ENCODE peak calls at places on chromosomes 6 and 20, in four cellular contexts. I, K, N and F are unnamed samples.

GRCh38 chr6:110682460-110682853 is 132.8 kb downstream of the CDK19 start:
- DNase-seq in N (peak; percentile 79), K (peak; percentile 89), I (peak; percentile 86), F (peak; percentile 87)

GRCh38 chr6:149862901-149863595 is 1.1 kb downstream of the LRP11 start:
- DNase-seq in I (peak; percentile 76), N (peak; percentile 82), K (peak; percentile 63), F (peak; percentile 83)

GRCh38 chr6:18039481-18039880 is 52.0 kb upstream of the KIF13A start:
- DNase-seq in I (no peak), K (no peak), N (no peak), F (no peak)

GRCh38 chr6:112338310-112338709 is 8.8 kb upstream of the RFPL4B start:
- DNase-seq in K (no peak), N (peak; percentile 51), I (no peak), F (no peak)

GRCh38 chr6:158653577-158654354 is 3.9 kb downstream of the SYTL3 start:
- DNase-seq in K (peak; percentile 49), N (peak; percentile 70), I (peak; percentile 73), F (no peak)

GRCh38 chr6:2179950-2180349 is 65.5 kb downstream of the GMDS start:
- DNase-seq in I (peak; percentile 71), N (peak; percentile 62), K (peak; percentile 60), F (no peak)

GRCh38 chr6:121201108-121201507 is 133.2 kb downstream of the TBC1D32 start:
- DNase-seq in N (no peak), K (peak; percentile 12), I (peak; percentile 15), F (no peak)

GRCh38 chr20:47315339-47315662 is 41.2 kb downstream of the ZMYND8 start:
- DNase-seq in I (no peak), K (peak; percentile 70), N (peak; percentile 47), F (no peak)

GRCh38 chr20:33568378-33569289 is 78.7 kb downstream of the CBFA2T2 start:
- DNase-seq in N (no peak), I (no peak), K (peak; percentile 5), F (no peak)

GRCh38 chr20:49812463-49813304 is at the start of gene SLC9A8:
- DNase-seq in I (peak; percentile 89), K (peak; percentile 93), N (peak; percentile 81), F (no peak)

GRCh38 chr6:3813150-3813780 is 35.9 kb upstream of the FAM50B start:
- DNase-seq in K (peak; percentile 63), I (peak; percentile 44), N (peak; percentile 37), F (no peak)

GRCh38 chr6:129701721-129702455 is 8.1 kb downstream of the ARHGAP18 start:
- DNase-seq in K (peak; percentile 83), N (peak; percentile 91), I (peak; percentile 66), F (no peak)

GRCh38 chr6:136474241-136474640 is 76.0 kb downstream of the MAP7 start:
- DNase-seq in N (no peak), K (no peak), I (no peak), F (no peak)

GRCh38 chr6:100965069-100965468 is 83.9 kb upstream of the ASCC3 start:
- DNase-seq in N (no peak), I (no peak), K (no peak), F (no peak)

GRCh38 chr20:11395581-11395980 is 522.1 kb upstream of the BTBD3 start:
- DNase-seq in I (no peak), N (no peak), K (peak; percentile 59), F (no peak)

GRCh38 chr6:85403331-85404015 is 46.4 kb upstream of the NT5E start:
- DNase-seq in I (peak; percentile 92), K (peak; percentile 97), N (peak; percentile 91), F (no peak)

GRCh38 chr6:112282217-112282616 is 27.9 kb upstream of the LAMA4 start:
- DNase-seq in K (peak; percentile 84), N (peak; percentile 92), I (peak; percentile 79), F (no peak)

GRCh38 chr20:37914672-37915433 is 11.9 kb downstream of the VSTM2L start:
- DNase-seq in N (no peak), K (no peak), I (peak; percentile 16), F (no peak)

GRCh38 chr20:54195483-54196472 is 12.1 kb upstream of the PFDN4 start:
- DNase-seq in I (no peak), N (no peak), K (no peak), F (no peak)

GRCh38 chr6:75932067-75932466 is 140.4 kb downstream of the IMPG1 start:
- DNase-seq in K (peak; percentile 34), I (peak; percentile 44), N (no peak), F (no peak)

GRCh38 chr20:37729909-37730308 is 36.1 kb downstream of the CTNNBL1 start:
- DNase-seq in N (peak; percentile 28), K (peak; percentile 39), I (no peak), F (no peak)

GRCh38 chr6:27592481-27593199 is 119.7 kb upstream of the ZNF184 start:
- DNase-seq in K (peak; percentile 92), N (peak; percentile 84), I (peak; percentile 74), F (peak; percentile 82)

GRCh38 chr6:43493833-43494232 is 16.3 kb downstream of the LRRC73 start:
- DNase-seq in N (no peak), K (no peak), I (no peak), F (no peak)

GRCh38 chr6:156848123-156848522 is 70.9 kb downstream of the ARID1B start:
- DNase-seq in K (no peak), N (no peak), I (peak; percentile 33), F (no peak)

GRCh38 chr20:37968726-37969401 is 64.4 kb downstream of the TTI1 start:
- DNase-seq in N (peak; percentile 5), I (no peak), K (peak; percentile 51), F (no peak)

GRCh38 chr6:91487729-91488392 is 901.0 kb upstream of the MAP3K7 start:
- DNase-seq in K (no peak), N (no peak), I (no peak), F (no peak)

GRCh38 chr20:63210011-63210605 is 5.8 kb downstream of the YTHDF1 start:
- DNase-seq in K (no peak), I (no peak), N (no peak), F (no peak)

GRCh38 chr6:157860505-157860991 is 37.5 kb downstream of the SNX9 start:
- DNase-seq in K (no peak), I (no peak), N (no peak), F (no peak)

GRCh38 chr6:111804627-111805235 is 68.5 kb downstream of the FYN start:
- DNase-seq in K (peak; percentile 86), I (peak; percentile 88), N (peak; percentile 81), F (no peak)

GRCh38 chr6:28747083-28747630 is 176.6 kb downstream of the TRIM27 start:
- DNase-seq in I (no peak), K (no peak), N (no peak), F (no peak)

GRCh38 chr6:30670760-30671527 is 1.9 kb downstream of the DHX16 start:
- DNase-seq in N (no peak), K (no peak), I (no peak), F (no peak)
- TF ChIP-seq CTCF in N (peak; percentile 31), K (peak; percentile 36), I (peak; percentile 15), F (no peak)

GRCh38 chr6:127459231-127459641 is at the start of gene KIAA0408:
- DNase-seq in K (peak; percentile 77), N (peak; percentile 67), I (peak; percentile 80), F (peak; percentile 87)
- H3K4me3 ChIP-seq in K (no peak within 1 kb of the TSS), N (peak within 1 kb of the TSS; percentile 33), I (no peak within 1 kb of the TSS), F (no peak within 1 kb of the TSS)

GRCh38 chr20:23061713-23062561 is 12.5 kb upstream of the THBD start:
- DNase-seq in N (peak; percentile 84), K (peak; percentile 87), I (peak; percentile 89), F (no peak)
- TF ChIP-seq CTCF in N (peak; percentile 79), K (peak; percentile 79), I (peak; percentile 75), F (peak; percentile 44)

GRCh38 chr6:113352831-113353230 is 504.3 kb upstream of the MARCKS start:
- DNase-seq in N (no peak), I (no peak), K (no peak), F (no peak)

GRCh38 chr6:113351183-113351834 is 505.8 kb upstream of the MARCKS start:
- DNase-seq in I (peak; percentile 76), K (peak; percentile 71), N (peak; percentile 94), F (no peak)

GRCh38 chr6:113347420-113347819 is 509.7 kb upstream of the MARCKS start:
- DNase-seq in K (peak; percentile 19), N (no peak), I (peak; percentile 60), F (no peak)

GRCh38 chr6:113352029-113352801 is 504.9 kb upstream of the MARCKS start:
- DNase-seq in K (peak; percentile 87), N (peak; percentile 83), I (peak; percentile 73), F (peak; percentile 91)

GRCh38 chr6:113350521-113350920 is 506.6 kb upstream of the MARCKS start:
- DNase-seq in N (peak; percentile 86), I (peak; percentile 34), K (peak; percentile 42), F (no peak)
- H3K4me3 ChIP-seq in N (no peak overlapping the region), I (no peak overlapping the region), K (no peak overlapping the region), F (no peak overlapping the region)

DNA sequence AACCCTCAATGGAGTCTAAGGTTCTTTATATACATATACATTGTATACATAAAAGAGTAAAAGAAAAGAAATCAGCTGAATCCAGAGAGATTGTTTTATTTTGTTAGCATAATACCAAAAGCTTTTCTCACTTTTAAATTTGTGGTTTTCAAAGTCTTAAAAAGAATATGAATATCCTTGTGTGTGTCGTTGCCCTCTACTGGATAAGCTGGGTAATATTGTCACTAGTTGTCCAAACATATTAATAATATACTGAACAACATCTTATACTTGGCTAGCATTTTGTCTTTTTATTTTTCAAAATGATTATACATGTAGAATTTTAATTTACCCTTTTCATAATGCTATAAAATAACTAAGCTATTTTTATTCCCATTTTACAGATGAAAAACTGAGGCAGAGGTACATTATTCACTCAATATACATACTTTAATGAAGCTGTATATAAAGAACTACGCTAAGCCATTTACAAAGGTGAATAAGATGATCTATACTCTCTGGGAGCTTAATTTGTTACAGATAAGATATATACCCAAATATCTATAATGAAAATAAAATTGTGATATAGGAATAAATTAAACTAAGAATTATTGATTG is 531.7 kb downstream of the TFAP2B start:
- DNase-seq in I (no peak), N (peak; percentile 13), K (peak; percentile 3), F (peak; percentile 6)
- TF ChIP-seq CTCF in I (no peak), N (peak; percentile 50), K (no peak), F (peak; percentile 48)

DNA sequence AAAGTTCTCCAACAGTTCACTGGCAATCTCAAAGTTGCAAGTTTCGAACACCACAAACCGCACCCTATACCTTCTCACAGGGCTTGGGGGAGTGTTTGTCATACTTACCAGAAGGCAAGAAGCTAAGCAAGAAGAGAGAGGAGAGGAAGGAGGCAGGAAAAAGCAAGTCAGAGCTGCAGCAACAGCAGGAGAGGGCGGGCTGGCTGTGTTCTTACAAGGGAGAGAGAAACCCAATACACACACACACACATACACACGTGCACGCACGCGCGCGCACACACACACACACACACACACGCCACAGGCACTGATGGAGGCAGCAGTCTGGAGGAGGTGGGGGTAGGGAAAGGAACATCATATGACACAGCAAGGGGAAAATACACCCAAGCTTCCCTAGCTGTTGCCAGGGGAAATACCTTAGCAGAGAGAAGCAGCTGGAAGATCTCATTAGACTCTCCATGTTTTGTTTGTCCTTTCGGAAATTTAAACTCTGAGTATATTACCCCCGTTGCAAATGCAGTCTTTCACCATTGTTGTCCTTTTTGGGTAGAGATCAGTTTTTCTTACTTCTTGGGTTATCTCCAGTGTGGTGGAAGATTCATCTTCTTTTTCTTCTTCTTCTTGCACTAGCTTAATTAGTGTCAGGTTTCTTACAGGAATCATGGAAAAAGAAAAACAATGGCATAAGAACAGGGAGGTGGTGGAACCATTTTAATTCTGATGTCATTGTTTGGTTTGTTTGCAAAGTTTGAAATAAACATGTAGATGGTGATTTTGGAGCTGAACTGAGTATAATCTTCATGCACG is at the start of gene TXLNB:
- DNase-seq in N (peak; percentile 75), K (peak; percentile 85), I (peak; percentile 93), F (no peak)
- H3K4me3 ChIP-seq in N (peak within 1 kb of the TSS; percentile 4), K (no peak within 1 kb of the TSS), I (peak within 1 kb of the TSS; percentile 8), F (no peak within 1 kb of the TSS)

GRCh38 chr20:8389381-8390368 is 257.6 kb downstream of the PLCB1 start:
- DNase-seq in I (peak; percentile 80), K (peak; percentile 83), N (peak; percentile 73), F (peak; percentile 14)
- TF ChIP-seq CTCF in I (peak; percentile 33), K (peak; percentile 9), N (peak; percentile 53), F (peak; percentile 36)